ENCODE peak calls at places on chromosomes 4 and X, in six cellular contexts. One of them, this sample, is unnamed.

GRCh38 chrX:45709381-45709780 is 508.7 kb upstream of the DIPK2B start:
- DNase-seq in left ventricle myocardium inferior: no peak
- DNase-seq in body of pancreas: no peak
- DNase-seq in cardiac muscle cell: no peak
- DNase-seq in uterus: no peak
- DNase-seq in astrocyte: no peak
- DNase-seq in this sample: no peak

GRCh38 chr4:125891597-125892258 is 577.0 kb downstream of the FAT4 start:
- DNase-seq in left ventricle myocardium inferior: no peak
- DNase-seq in body of pancreas: no peak
- DNase-seq in cardiac muscle cell: peak; percentile 15
- DNase-seq in uterus: no peak
- DNase-seq in astrocyte: peak; percentile 95
- DNase-seq in this sample: no peak

GRCh38 chr4:182932651-182933050 is 15.5 kb upstream of the DCTD start:
- DNase-seq in left ventricle myocardium inferior: no peak
- DNase-seq in body of pancreas: no peak
- DNase-seq in cardiac muscle cell: no peak
- DNase-seq in uterus: no peak
- DNase-seq in astrocyte: no peak
- DNase-seq in this sample: no peak

GRCh38 chrX:20143539-20143938 is 1.9 kb upstream of the EIF1AX start:
- DNase-seq in left ventricle myocardium inferior: no peak
- DNase-seq in body of pancreas: no peak
- DNase-seq in cardiac muscle cell: no peak
- DNase-seq in uterus: no peak
- DNase-seq in astrocyte: no peak
- DNase-seq in this sample: no peak

GRCh38 chr4:52071786-52072552 is 20.9 kb downstream of the SPATA18 start:
- DNase-seq in left ventricle myocardium inferior: no peak
- DNase-seq in body of pancreas: no peak
- DNase-seq in cardiac muscle cell: no peak
- DNase-seq in uterus: no peak
- DNase-seq in astrocyte: no peak
- DNase-seq in this sample: no peak

GRCh38 chr4:182280439-182281111 is 37.4 kb downstream of the TENM3 start:
- DNase-seq in left ventricle myocardium inferior: no peak
- DNase-seq in body of pancreas: no peak
- DNase-seq in cardiac muscle cell: peak; percentile 38
- DNase-seq in uterus: no peak
- DNase-seq in astrocyte: peak; percentile 86
- DNase-seq in this sample: no peak

GRCh38 chrX:111719426-111720210 is 38.6 kb downstream of the ALG13 start:
- DNase-seq in left ventricle myocardium inferior: no peak
- DNase-seq in body of pancreas: no peak
- DNase-seq in cardiac muscle cell: peak; percentile 33
- DNase-seq in uterus: no peak
- DNase-seq in astrocyte: peak; percentile 22
- DNase-seq in this sample: no peak

GRCh38 chrX:25206761-25207160 is 191.0 kb upstream of the ARX start:
- DNase-seq in left ventricle myocardium inferior: no peak
- DNase-seq in body of pancreas: no peak
- DNase-seq in cardiac muscle cell: no peak
- DNase-seq in uterus: no peak
- DNase-seq in astrocyte: peak; percentile 28
- DNase-seq in this sample: no peak

GRCh38 chr4:40881096-40881495 is 131.3 kb downstream of the NSUN7 start:
- DNase-seq in left ventricle myocardium inferior: no peak
- DNase-seq in body of pancreas: no peak
- DNase-seq in cardiac muscle cell: no peak
- DNase-seq in uterus: no peak
- DNase-seq in astrocyte: no peak
- DNase-seq in this sample: no peak

GRCh38 chrX:10064736-10065135 is 92.0 kb upstream of the CLCN4 start:
- DNase-seq in left ventricle myocardium inferior: no peak
- DNase-seq in body of pancreas: peak; percentile 29
- DNase-seq in cardiac muscle cell: no peak
- DNase-seq in uterus: no peak
- DNase-seq in astrocyte: no peak
- DNase-seq in this sample: peak; percentile 45

GRCh38 chr4:190020790-190021717 is 6.0 kb downstream of the FRG2 start:
- DNase-seq in left ventricle myocardium inferior: no peak
- DNase-seq in body of pancreas: peak; percentile 68
- DNase-seq in cardiac muscle cell: peak; percentile 54
- DNase-seq in uterus: no peak
- DNase-seq in astrocyte: peak; percentile 7
- DNase-seq in this sample: peak; percentile 54

GRCh38 chrX:65985922-65986588 is 53.8 kb downstream of the VSIG4 start:
- DNase-seq in left ventricle myocardium inferior: no peak
- DNase-seq in body of pancreas: peak; percentile 25
- DNase-seq in cardiac muscle cell: peak; percentile 64
- DNase-seq in uterus: peak; percentile 12
- DNase-seq in astrocyte: peak; percentile 7
- DNase-seq in this sample: peak; percentile 38

GRCh38 chrX:30309139-30309571 is at the start of gene NR0B1:
- DNase-seq in left ventricle myocardium inferior: no peak
- DNase-seq in body of pancreas: peak; percentile 7
- DNase-seq in cardiac muscle cell: peak; percentile 4
- DNase-seq in uterus: no peak
- DNase-seq in astrocyte: no peak
- DNase-seq in this sample: no peak
- H3K27me3 ChIP-seq in left ventricle myocardium inferior: peaks cover 30% of the 10 kb centered on the region
- H3K27me3 ChIP-seq in body of pancreas: no peaks in the 10 kb centered on the region
- H3K27me3 ChIP-seq in cardiac muscle cell: peaks cover 25% of the 10 kb centered on the region
- H3K27me3 ChIP-seq in uterus: no peaks in the 10 kb centered on the region
- H3K27me3 ChIP-seq in astrocyte: peaks cover 9% of the 10 kb centered on the region
- H3K27me3 ChIP-seq in this sample: peaks cover 11% of the 10 kb centered on the region

DNA sequence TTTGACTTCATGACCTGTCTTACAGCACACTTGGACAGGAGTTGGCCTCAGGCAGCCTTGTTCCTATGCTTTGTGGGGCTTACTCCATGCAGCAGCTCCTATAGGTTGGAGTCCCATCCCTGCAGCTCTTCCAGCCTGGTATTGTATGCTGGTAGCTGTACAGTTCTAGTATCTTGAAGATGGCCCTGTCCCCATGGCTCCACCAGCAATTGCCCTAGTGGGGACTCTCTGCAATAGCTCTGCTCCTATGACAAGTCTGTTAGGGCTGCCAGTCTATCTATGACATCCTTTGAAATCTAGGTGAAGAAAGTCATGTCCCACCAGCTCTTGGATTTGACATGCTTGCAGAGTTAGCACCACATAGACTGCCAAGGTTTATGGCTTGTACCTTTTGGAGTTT is 252.6 kb downstream of the ANTXR2 start:
- DNase-seq in left ventricle myocardium inferior: no peak
- DNase-seq in body of pancreas: no peak
- DNase-seq in cardiac muscle cell: no peak
- DNase-seq in uterus: no peak
- DNase-seq in astrocyte: no peak
- DNase-seq in this sample: no peak
- TF ChIP-seq CTCF in left ventricle myocardium inferior: no peak
- TF ChIP-seq CTCF in body of pancreas: no peak
- TF ChIP-seq CTCF in cardiac muscle cell: no peak
- TF ChIP-seq CTCF in uterus: no peak
- TF ChIP-seq CTCF in astrocyte: no peak
- TF ChIP-seq CTCF in this sample: no peak

GRCh38 chr4:87005690-87006461 is 71.1 kb downstream of the AFF1 start:
- DNase-seq in left ventricle myocardium inferior: no peak
- DNase-seq in body of pancreas: no peak
- DNase-seq in cardiac muscle cell: no peak
- DNase-seq in uterus: no peak
- DNase-seq in astrocyte: no peak
- DNase-seq in this sample: no peak

GRCh38 chr4:87005369-87005689 is 70.5 kb downstream of the AFF1 start:
- DNase-seq in left ventricle myocardium inferior: no peak
- DNase-seq in body of pancreas: no peak
- DNase-seq in cardiac muscle cell: no peak
- DNase-seq in uterus: no peak
- DNase-seq in astrocyte: no peak
- DNase-seq in this sample: no peak

GRCh38 chr4:87007345-87008181 is 72.8 kb downstream of the AFF1 start:
- DNase-seq in left ventricle myocardium inferior: peak; percentile 73
- DNase-seq in body of pancreas: peak; percentile 57
- DNase-seq in cardiac muscle cell: peak; percentile 69
- DNase-seq in uterus: peak; percentile 56
- DNase-seq in astrocyte: peak; percentile 43
- DNase-seq in this sample: peak; percentile 51

GRCh38 chr4:87009095-87009648 is 74.4 kb downstream of the AFF1 start:
- DNase-seq in left ventricle myocardium inferior: no peak
- DNase-seq in body of pancreas: no peak
- DNase-seq in cardiac muscle cell: no peak
- DNase-seq in uterus: no peak
- DNase-seq in astrocyte: no peak
- DNase-seq in this sample: no peak

DNA sequence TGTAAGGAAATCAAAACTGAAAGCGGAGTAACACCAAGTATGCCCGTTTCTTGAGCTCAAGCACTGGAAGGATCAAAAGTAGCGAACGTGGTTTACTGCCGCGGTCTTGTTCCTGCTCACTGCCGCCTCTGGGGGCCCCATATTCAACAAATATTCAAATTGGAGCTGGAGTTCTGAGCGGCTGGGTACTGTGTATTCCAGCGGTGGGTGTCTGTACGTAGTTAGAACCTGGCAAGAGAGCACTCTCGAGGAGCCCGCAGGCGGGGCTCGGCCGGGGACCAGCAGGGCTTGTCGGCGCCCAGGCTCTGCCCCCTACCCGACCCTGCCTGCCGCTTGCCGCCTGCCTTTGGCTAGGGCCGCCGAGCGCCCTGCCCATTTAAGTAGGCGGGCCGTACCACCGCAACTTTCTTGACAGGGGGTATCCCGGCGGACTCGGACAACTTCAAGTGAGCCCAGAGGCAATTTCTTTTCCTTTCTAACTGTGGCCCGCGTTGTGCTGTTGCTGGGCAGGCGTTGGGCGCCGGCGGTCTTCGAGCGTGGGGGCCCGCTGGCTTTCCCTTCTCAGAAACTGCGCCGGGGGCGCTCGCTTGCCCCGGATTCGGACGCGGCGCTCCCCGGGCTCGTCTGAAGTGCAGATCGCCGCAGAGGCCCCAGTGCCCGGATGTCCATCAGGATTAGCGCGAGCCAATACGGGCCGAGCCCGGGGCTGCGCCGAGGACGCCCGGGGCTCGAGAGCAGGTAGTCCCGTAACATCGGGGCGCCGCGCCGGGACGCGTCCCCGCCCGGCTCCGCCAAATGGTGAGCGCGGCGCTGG is 71.9 kb downstream of the AFF1 start:
- DNase-seq in left ventricle myocardium inferior: peak; percentile 93
- DNase-seq in body of pancreas: peak; percentile 96
- DNase-seq in cardiac muscle cell: peak; percentile 97
- DNase-seq in uterus: peak; percentile 90
- DNase-seq in astrocyte: peak; percentile 88
- DNase-seq in this sample: peak; percentile 93
- H3K4me1 ChIP-seq in left ventricle myocardium inferior: peaks cover 67% of the 10 kb centered on the region
- H3K4me1 ChIP-seq in body of pancreas: peaks cover 52% of the 10 kb centered on the region
- H3K4me1 ChIP-seq in cardiac muscle cell: peaks cover 39% of the 10 kb centered on the region
- H3K4me1 ChIP-seq in uterus: no peaks in the 10 kb centered on the region
- H3K4me1 ChIP-seq in astrocyte: peaks cover 21% of the 10 kb centered on the region
- H3K4me1 ChIP-seq in this sample: peaks cover 4% of the 10 kb centered on the region

DNA sequence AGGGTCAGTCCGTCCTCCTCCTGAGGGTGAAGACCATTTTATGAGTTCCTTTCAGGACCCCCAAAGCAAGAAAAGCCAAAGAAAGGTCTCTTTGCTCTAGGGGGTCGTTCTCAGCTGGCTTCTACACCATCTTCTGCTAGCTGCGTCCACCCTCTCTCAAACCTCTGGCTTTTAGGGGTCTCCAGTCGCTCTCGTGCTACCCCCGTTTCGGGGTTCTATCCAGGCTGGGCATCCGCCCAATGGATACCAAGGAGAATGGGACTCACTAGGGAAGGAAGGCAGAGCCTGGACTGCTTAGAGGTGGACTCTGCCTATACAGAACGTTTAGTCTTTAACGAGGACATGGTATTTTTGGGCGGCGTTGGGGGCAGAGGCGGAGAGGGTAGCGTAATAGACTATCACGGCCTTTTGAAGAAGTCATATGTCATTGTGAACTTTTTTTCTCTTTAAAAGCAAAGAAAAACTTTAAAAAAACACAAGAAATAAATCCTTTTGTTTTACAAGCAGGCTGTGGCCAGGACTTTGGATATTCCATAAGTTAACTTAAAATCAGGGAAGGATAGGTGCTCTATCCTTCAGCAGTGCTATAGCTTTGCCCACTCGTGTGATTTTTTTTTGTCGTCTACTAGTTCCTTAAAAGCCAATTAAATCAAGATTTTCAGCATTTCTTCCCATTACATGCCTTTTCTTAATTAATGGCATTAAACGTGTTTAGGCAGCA is 7.1 kb upstream of the PITX2 start:
- DNase-seq in left ventricle myocardium inferior: no peak
- DNase-seq in body of pancreas: no peak
- DNase-seq in cardiac muscle cell: no peak
- DNase-seq in uterus: no peak
- DNase-seq in astrocyte: no peak
- DNase-seq in this sample: no peak
- H3K27me3 ChIP-seq in left ventricle myocardium inferior: peaks cover 100% of the 10 kb centered on the region
- H3K27me3 ChIP-seq in body of pancreas: peaks cover 67% of the 10 kb centered on the region
- H3K27me3 ChIP-seq in cardiac muscle cell: peaks cover 100% of the 10 kb centered on the region
- H3K27me3 ChIP-seq in uterus: peaks cover 44% of the 10 kb centered on the region
- H3K27me3 ChIP-seq in astrocyte: peaks cover 94% of the 10 kb centered on the region
- H3K27me3 ChIP-seq in this sample: peaks cover 11% of the 10 kb centered on the region

DNA sequence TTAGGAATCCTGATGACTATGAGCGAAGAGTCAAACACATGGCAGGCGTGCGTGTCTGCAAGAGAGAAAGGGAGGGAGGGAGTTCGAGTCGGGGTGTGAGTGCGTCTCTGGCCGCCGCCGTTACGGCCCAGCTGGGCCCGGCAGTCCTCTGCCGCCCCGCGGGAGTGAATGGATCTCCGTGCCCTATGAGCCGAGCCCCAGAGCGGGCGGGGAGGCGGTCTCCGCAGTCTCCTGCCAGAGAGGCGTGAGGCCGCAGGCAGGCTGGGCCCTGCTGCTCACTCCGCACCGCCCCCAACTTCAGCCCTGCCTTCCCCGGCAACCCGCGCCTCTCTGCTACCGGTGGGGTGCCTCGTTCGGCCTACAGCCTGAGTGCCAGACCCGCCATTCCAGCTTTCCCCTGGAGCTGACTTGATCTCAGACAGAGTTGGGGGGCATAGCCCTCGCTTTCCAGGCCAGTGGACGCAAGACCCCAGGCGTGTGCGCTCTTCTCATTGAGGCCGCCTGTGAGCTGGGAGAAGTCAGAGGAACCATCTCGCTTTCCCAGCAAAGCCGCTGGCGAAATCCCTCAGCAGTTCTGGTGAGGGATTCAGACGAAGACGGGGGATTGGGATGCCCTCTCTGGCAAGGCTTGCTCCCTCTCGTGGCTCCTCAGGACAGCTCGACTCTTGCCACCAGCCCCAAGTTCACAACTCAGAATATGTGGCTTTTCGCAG is 1.4 kb downstream of the SLC16A2 start:
- DNase-seq in left ventricle myocardium inferior: peak; percentile 64
- DNase-seq in body of pancreas: peak; percentile 45
- DNase-seq in cardiac muscle cell: peak; percentile 78
- DNase-seq in uterus: peak; percentile 63
- DNase-seq in astrocyte: peak; percentile 54
- DNase-seq in this sample: peak; percentile 39
- TF ChIP-seq CTCF in left ventricle myocardium inferior: peak; percentile 31
- TF ChIP-seq CTCF in body of pancreas: no peak
- TF ChIP-seq CTCF in cardiac muscle cell: peak; percentile 15
- TF ChIP-seq CTCF in uterus: peak; percentile 12
- TF ChIP-seq CTCF in astrocyte: no peak
- TF ChIP-seq CTCF in this sample: no peak